ENCODE peak calls at places on chromosome 12, in four cellular contexts. Q is AG04449, K is body of pancreas, B is ureter. W is an unnamed sample.

GRCh38 chr12:66365718-66366485 is 63.6 kb downstream of the HELB start:
- DNase-seq in K (no peak), B (no peak), Q (no peak), W (no peak)

GRCh38 chr12:7060353-7060954 is at the start of gene C1S:
- DNase-seq in Q (peak; percentile 96), B (peak; percentile 85), K (peak; percentile 46), W (peak; percentile 86)

GRCh38 chr12:10838461-10838860 is 10.8 kb downstream of the PRR4 start:
- DNase-seq in B (no peak), Q (no peak), K (no peak), W (no peak)

GRCh38 chr12:132620893-132621656 is 2.5 kb downstream of the P2RX2 start:
- DNase-seq in Q (no peak), B (peak; percentile 40), K (no peak), W (no peak)

GRCh38 chr12:86727151-86727550 is 471.0 kb upstream of the MGAT4C start:
- DNase-seq in Q (peak; percentile 33), K (no peak), B (no peak), W (no peak)

GRCh38 chr12:49537709-49538601 is 875 bp upstream of the KCNH3 start:
- DNase-seq in K (no peak), Q (no peak), B (no peak), W (peak; percentile 80)

GRCh38 chr12:108046633-108047032 is 82.5 kb upstream of the WSCD2 start:
- DNase-seq in Q (no peak), K (no peak), B (no peak), W (no peak)

GRCh38 chr12:106358410-106359241 is 1.1 kb downstream of the POLR3B start:
- DNase-seq in K (peak; percentile 37), B (no peak), Q (no peak), W (no peak)

GRCh38 chr12:3014641-3015040 is 55.4 kb downstream of the TEAD4 start:
- DNase-seq in Q (no peak), K (no peak), B (no peak), W (no peak)

GRCh38 chr12:111155020-111155419 is 213.9 kb downstream of the PHETA1 start:
- DNase-seq in K (no peak), Q (no peak), B (no peak), W (no peak)

GRCh38 chr12:69510176-69510827 is 40.1 kb downstream of the FRS2 start:
- DNase-seq in K (peak; percentile 27), B (no peak), Q (no peak), W (no peak)

GRCh38 chr12:111175404-111175803 is 193.5 kb downstream of the PHETA1 start:
- DNase-seq in K (no peak), B (no peak), Q (no peak), W (no peak)

GRCh38 chr12:3722368-3722767 is 30.5 kb downstream of the CRACR2A start:
- DNase-seq in Q (no peak), K (no peak), B (no peak), W (no peak)

GRCh38 chr12:50507474-50507838 is 2.7 kb downstream of the DIP2B start:
- DNase-seq in Q (no peak), K (no peak), B (no peak), W (no peak)

GRCh38 chr12:105294886-105295479 is 35.5 kb upstream of the C12orf75 start:
- DNase-seq in K (no peak), B (no peak), Q (no peak), W (no peak)

GRCh38 chr12:127479256-127479655 is 787.7 kb upstream of the TMEM132C start:
- DNase-seq in K (no peak), Q (no peak), B (no peak), W (no peak)

GRCh38 chr12:132176920-132177551 is 32.8 kb downstream of the NOC4L start:
- DNase-seq in B (no peak), K (no peak), Q (no peak), W (no peak)

GRCh38 chr12:116861331-116861730 is 19.9 kb downstream of the HRK start:
- DNase-seq in B (no peak), K (peak; percentile 22), Q (peak; percentile 71), W (peak; percentile 81)

GRCh38 chr12:110744697-110745264 is 2.1 kb upstream of the PPP1CC start:
- DNase-seq in B (no peak), Q (no peak), K (no peak), W (no peak)

W was measured in aorta.